ENCODE peak calls at places on chromosomes 7 and 10, in nine cellular contexts. Y is GM20000, F is pancreas, C is non-pigmented ciliary epithelial cell, R is GM12865, Z is HEK293T, H is kidney tubule cell, U is COR-L47, T is neuronal stem cell. G is an unnamed sample.
A peak's percentile ranks its signal among the peaks of the same experiment; 100 is the strongest.

GRCh38 chr7:1557771-1558170 is 1.8 kb upstream of the TMEM184A start:
- DNase-seq in Y (no peak), F (peak; percentile 76), C (no peak), R (no peak), Z (no peak), H (no peak), U (no peak), T (no peak), G (no peak)

GRCh38 chr10:84178387-84178697 is 4.7 kb downstream of the GPR15LG start:
- DNase-seq in Y (no peak), F (no peak), C (no peak), R (no peak), Z (no peak), H (no peak), U (no peak), T (no peak), G (no peak)

GRCh38 chr10:26890956-26891355 is 30.2 kb upstream of the ABI1 start:
- DNase-seq in Y (peak; percentile 15), F (no peak), C (peak; percentile 34), R (peak; percentile 74), Z (peak; percentile 21), H (peak; percentile 78), U (peak; percentile 58), T (peak; percentile 45), G (no peak)

GRCh38 chr10:122458693-122459092 is 2.7 kb upstream of the HTRA1 start:
- DNase-seq in Y (no peak), F (no peak), C (no peak), R (no peak), Z (no peak), H (no peak), U (no peak), T (no peak), G (no peak)

GRCh38 chr10:74208081-74208480 is 57.1 kb downstream of the ADK start:
- DNase-seq in Y (no peak), F (peak; percentile 67), C (no peak), R (no peak), Z (no peak), H (no peak), U (peak; percentile 59), T (peak; percentile 3), G (no peak)

GRCh38 chr7:13240349-13240748 is 552.9 kb downstream of the ARL4A start:
- DNase-seq in Y (no peak), F (no peak), C (peak; percentile 45), R (no peak), Z (peak; percentile 10), H (peak; percentile 90), U (no peak), T (no peak), G (no peak)

GRCh38 chr7:28516390-28517145 is 104.2 kb downstream of the CREB5 start:
- DNase-seq in Y (no peak), F (no peak), C (no peak), R (no peak), Z (no peak), H (no peak), U (no peak), T (no peak), G (no peak)

GRCh38 chr7:109549461-109549860 is 979.8 kb downstream of the DNAJB9 start:
- DNase-seq in Y (no peak), F (no peak), C (no peak), R (no peak), Z (no peak), H (no peak), U (no peak), T (no peak), G (no peak)